ENCODE peak calls at places on chromosomes 2 and 18, in five cellular contexts. W is tibial artery, I is PC-3, G is GM23338, H is lower leg skin. K is an unnamed sample.

GRCh38 chr2:226256237-226256636 is 543.4 kb downstream of the IRS1 start:
- DNase-seq in W (no peak), I (peak; percentile 76), G (no peak), H (no peak), K (peak; percentile 90)

GRCh38 chr2:202609381-202610145 is 25.2 kb upstream of the FAM117B start:
- DNase-seq in W (no peak), I (no peak), G (no peak), H (no peak), K (peak; percentile 90)

GRCh38 chr2:43542285-43542933 is 53.4 kb downstream of the THADA start:
- DNase-seq in W (no peak), I (peak; percentile 73), G (peak; percentile 42), H (no peak), K (peak; percentile 67)

GRCh38 chr2:127950264-127950663 is 64.5 kb upstream of the AMMECR1L start:
- DNase-seq in W (no peak), I (no peak), G (no peak), H (no peak), K (no peak)

GRCh38 chr2:32844253-32844652 is 102.5 kb upstream of the LTBP1 start:
- DNase-seq in W (no peak), I (no peak), G (no peak), H (no peak), K (no peak)

GRCh38 chr18:50218432-50219197 is 23.7 kb upstream of the MYO5B start:
- DNase-seq in W (no peak), I (peak; percentile 11), G (peak; percentile 72), H (no peak), K (peak; percentile 54)

GRCh38 chr18:62529597-62529996 is 6.8 kb downstream of the ZCCHC2 start:
- DNase-seq in W (no peak), I (no peak), G (no peak), H (no peak), K (no peak)

GRCh38 chr18:8319798-8320477 is 289.3 kb upstream of the RAB12 start:
- DNase-seq in W (no peak), I (peak; percentile 40), G (no peak), H (no peak), K (no peak)

GRCh38 chr2:20424300-20425290 is 22.3 kb upstream of the RHOB start:
- DNase-seq in W (peak; percentile 79), I (peak; percentile 46), G (peak; percentile 5), H (peak; percentile 77), K (no peak)

GRCh38 chr2:159795781-159796667 is 2.0 kb downstream of the CD302 start:
- DNase-seq in W (no peak), I (no peak), G (no peak), H (no peak), K (no peak)

GRCh38 chr2:119387381-119388129 is 20.8 kb downstream of the DBI start:
- DNase-seq in W (peak; percentile 80), I (no peak), G (peak; percentile 17), H (peak; percentile 88), K (peak; percentile 77)

GRCh38 chr2:166373951-166374350 is 1.8 kb downstream of the SCN9A start:
- DNase-seq in W (no peak), I (peak; percentile 97), G (peak; percentile 9), H (no peak), K (peak; percentile 91)

GRCh38 chr2:43553341-43553855 is 42.4 kb downstream of the THADA start:
- DNase-seq in W (no peak), I (no peak), G (no peak), H (no peak), K (no peak)

GRCh38 chr2:180227461-180227860 is 220.4 kb upstream of the CWC22 start:
- DNase-seq in W (no peak), I (no peak), G (no peak), H (no peak), K (peak; percentile 12)

GRCh38 chr2:109065335-109065734 is 63.7 kb upstream of the SH3RF3 start:
- DNase-seq in W (no peak), I (no peak), G (no peak), H (no peak), K (no peak)

GRCh38 chr2:45002661-45003210 is 6.5 kb downstream of the SIX2 start:
- DNase-seq in W (no peak), I (no peak), G (peak; percentile 53), H (no peak), K (no peak)

GRCh38 chr2:96839288-96839874 is 4.4 kb downstream of the ANKRD23 start:
- DNase-seq in W (no peak), I (no peak), G (peak; percentile 80), H (no peak), K (no peak)

DNA sequence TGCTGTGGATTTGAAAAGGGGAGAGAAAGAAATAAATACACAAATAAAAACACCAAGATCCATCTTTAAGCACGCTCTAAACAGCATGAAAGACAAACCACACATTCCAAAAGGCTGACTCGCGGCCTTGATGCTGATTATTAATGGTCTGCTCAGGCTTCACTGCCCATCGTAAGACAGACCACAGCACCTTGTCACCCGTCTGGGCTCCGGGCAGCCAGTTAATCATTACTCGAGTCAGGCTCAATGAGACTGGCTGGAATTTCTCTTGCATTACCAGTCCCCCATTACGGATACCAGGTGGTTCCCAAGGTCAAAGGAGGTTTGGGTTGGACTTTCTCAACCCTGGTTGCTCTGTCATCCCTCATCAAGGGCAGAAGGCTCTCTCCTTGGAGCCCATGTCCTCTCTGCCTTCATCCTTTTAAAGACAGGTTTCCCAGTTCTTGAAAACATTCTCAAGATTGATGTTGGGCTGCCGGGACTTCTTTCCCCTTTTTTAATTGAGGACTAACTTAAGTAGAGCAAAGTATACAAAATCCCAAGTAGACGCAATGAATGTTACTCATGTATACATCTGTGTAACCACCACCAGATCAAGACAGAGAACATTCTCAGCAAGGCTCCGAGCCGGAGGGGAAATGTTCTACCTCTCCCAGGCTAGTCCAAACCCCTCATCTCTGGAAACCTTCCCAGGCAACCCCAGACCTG is 8.1 kb downstream of the SMAD7 start:
- DNase-seq in W (no peak), I (peak; percentile 83), G (no peak), H (no peak), K (peak; percentile 96)
- H3K4me3 ChIP-seq in W (peak overlapping the region; percentile 98), I (no peak overlapping the region), G (no peak overlapping the region), H (no peak overlapping the region), K (no peak overlapping the region)

DNA sequence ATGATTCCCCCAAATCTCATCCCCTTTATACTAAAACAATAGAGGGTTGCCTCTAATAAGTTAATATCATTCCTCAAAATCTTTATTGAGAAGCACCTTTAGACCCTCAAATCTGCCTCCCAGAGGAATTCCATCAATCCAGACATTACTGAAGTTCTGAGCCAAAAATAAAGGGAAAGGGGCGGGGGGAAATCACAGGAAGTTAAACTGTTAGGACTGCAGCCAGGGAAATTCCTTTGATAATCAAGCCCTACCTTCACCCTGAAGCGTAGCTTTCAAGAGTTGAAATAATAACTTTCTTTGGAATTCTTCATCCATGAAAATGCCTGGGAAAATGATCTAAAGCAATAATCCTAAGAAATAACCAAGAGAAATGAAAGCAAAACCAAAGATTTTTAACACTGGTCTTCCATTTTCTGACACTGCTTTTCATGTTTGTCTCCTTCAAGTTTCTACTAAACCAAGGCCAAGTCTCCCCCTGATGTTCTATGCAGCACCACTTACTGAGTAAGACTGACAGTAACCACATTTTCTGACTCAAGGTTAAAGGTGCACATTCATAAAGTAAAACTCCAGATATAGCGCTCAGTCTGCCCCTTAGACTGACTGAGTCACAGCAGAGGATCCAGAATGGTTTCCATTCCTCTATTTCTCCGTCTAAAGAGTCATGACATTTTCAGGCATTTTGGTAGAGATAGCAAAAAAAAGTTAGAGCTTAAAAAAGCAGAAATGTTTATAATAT is 78.2 kb downstream of the TCF4 start:
- DNase-seq in W (no peak), I (peak; percentile 72), G (peak; percentile 65), H (no peak), K (peak; percentile 83)
- H3K4me3 ChIP-seq in W (peak overlapping the region; percentile 16), I (peak overlapping the region; percentile 6), G (no peak overlapping the region), H (no peak overlapping the region), K (no peak overlapping the region)

GRCh38 chr2:174593574-174594203 is 3.9 kb downstream of the WIPF1 start:
- DNase-seq in W (no peak), I (peak; percentile 40), G (peak; percentile 37), H (peak; percentile 56), K (no peak)
- H3K4me3 ChIP-seq in W (no peak overlapping the region), I (no peak overlapping the region), G (no peak overlapping the region), H (no peak overlapping the region), K (no peak overlapping the region)

GRCh38 chr2:105886029-105886454 is 141.3 kb downstream of the NCK2 start:
- DNase-seq in W (no peak), I (no peak), G (no peak), H (no peak), K (no peak)
- H3K4me3 ChIP-seq in W (no peak overlapping the region), I (no peak overlapping the region), G (no peak overlapping the region), H (no peak overlapping the region), K (no peak overlapping the region)

GRCh38 chr2:84197901-84198300 is 261.2 kb downstream of the SUCLG1 start:
- DNase-seq in W (no peak), I (no peak), G (no peak), H (no peak), K (no peak)

GRCh38 chr2:84194906-84195644 is 264.0 kb downstream of the SUCLG1 start:
- DNase-seq in W (no peak), I (no peak), G (no peak), H (no peak), K (no peak)
- H3K4me3 ChIP-seq in W (no peak overlapping the region), I (no peak overlapping the region), G (no peak overlapping the region), H (no peak overlapping the region), K (no peak overlapping the region)

DNA sequence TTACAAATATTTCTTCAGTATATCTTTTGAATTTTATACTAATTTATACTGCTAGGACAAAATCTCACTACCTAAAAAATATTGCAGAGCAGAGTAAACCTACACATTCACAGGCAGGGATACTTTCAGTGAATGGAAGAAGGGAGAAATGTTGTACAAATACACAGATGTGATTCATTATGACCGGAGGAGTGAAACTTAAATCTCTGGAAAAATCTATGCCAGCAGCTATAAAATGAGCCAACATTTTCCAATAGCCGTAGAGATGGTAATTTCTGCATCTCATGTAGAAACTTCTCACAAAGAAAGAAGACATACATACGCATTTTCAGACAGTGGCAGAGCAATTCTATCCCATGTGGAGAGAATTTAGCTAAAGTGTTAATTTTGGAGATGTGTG is 54.8 kb downstream of the KCNS3 start:
- DNase-seq in W (no peak), I (no peak), G (no peak), H (no peak), K (no peak)
- H3K4me3 ChIP-seq in W (no peak overlapping the region), I (no peak overlapping the region), G (no peak overlapping the region), H (no peak overlapping the region), K (no peak overlapping the region)

K was measured in bronchial epithelial cell.